ENCODE peak calls at places on chromosomes 1 and 21, in nine cellular contexts. J, X, M, E, S, Z, Y, P and F are unnamed samples.

GRCh38 chr1:234955107-234955731 is 173.4 kb downstream of the TOMM20 start:
- DNase-seq in J (peak; percentile 88), Y (no peak), P (peak; percentile 84), E (no peak), S (no peak), Z (no peak), X (peak; percentile 76), M (no peak), F (no peak)

GRCh38 chr21:39690454-39690853 is 54.5 kb upstream of the IGSF5 start:
- DNase-seq in X (no peak), Y (no peak), E (no peak), Z (no peak), M (no peak), J (no peak), S (no peak), P (no peak), F (no peak)

GRCh38 chr21:39217356-39218081 is 34.3 kb upstream of the PSMG1 start:
- DNase-seq in M (no peak), S (no peak), P (no peak), Z (no peak), X (no peak), J (no peak), Y (no peak), E (no peak), F (no peak)

GRCh38 chr21:43611598-43612369 is 47.5 kb downstream of the HSF2BP start:
- DNase-seq in M (no peak), Z (peak; percentile 77), Y (no peak), X (peak; percentile 76), E (no peak), P (peak; percentile 90), S (no peak), J (no peak), F (no peak)

GRCh38 chr1:6466023-6466422 is at the start of gene TNFRSF25:
- DNase-seq in P (no peak), J (no peak), X (no peak), Y (no peak), S (peak; percentile 73), M (no peak), Z (no peak), E (no peak), F (peak; percentile 56)

GRCh38 chr1:147627435-147628110 is 42.8 kb downstream of the ACP6 start:
- DNase-seq in X (no peak), M (no peak), Z (peak; percentile 72), J (peak; percentile 92), P (peak; percentile 55), S (no peak), E (no peak), Y (no peak), F (peak; percentile 35)

GRCh38 chr1:240212552-240212951 is 120.9 kb downstream of the FMN2 start:
- DNase-seq in Y (no peak), M (no peak), X (no peak), S (no peak), E (no peak), J (peak; percentile 37), Z (no peak), P (no peak), F (no peak)

GRCh38 chr1:40316595-40317393 is at the start of gene COL9A2:
- DNase-seq in Y (no peak), P (no peak), E (no peak), J (peak; percentile 90), X (no peak), M (no peak), S (peak; percentile 58), Z (peak; percentile 45), F (peak; percentile 55)

GRCh38 chr1:245956225-245956624 is 550.9 kb downstream of the SMYD3 start:
- DNase-seq in X (no peak), E (no peak), Y (no peak), M (no peak), Z (no peak), S (no peak), J (no peak), P (no peak), F (peak; percentile 45)

GRCh38 chr1:218728994-218729393 is 383.9 kb downstream of the TGFB2 start:
- DNase-seq in Y (no peak), X (no peak), M (no peak), P (no peak), E (no peak), J (no peak), Z (no peak), S (no peak), F (no peak)

GRCh38 chr1:244353572-244354091 is 98.1 kb downstream of the ADSS2 start:
- DNase-seq in P (peak; percentile 94), Z (peak; percentile 95), J (peak; percentile 92), X (no peak), S (no peak), M (no peak), Y (peak; percentile 16), E (no peak), F (no peak)

GRCh38 chr1:111754964-111755320 is 759 bp upstream of the DDX20 start:
- DNase-seq in Z (peak; percentile 47), Y (peak; percentile 15), S (peak; percentile 18), X (peak; percentile 65), M (peak; percentile 8), E (no peak), J (peak; percentile 73), P (peak; percentile 57), F (peak; percentile 35)

GRCh38 chr1:196608401-196609113 is at the start of gene KCNT2:
- DNase-seq in P (peak; percentile 71), E (no peak), Y (no peak), J (peak; percentile 74), X (peak; percentile 52), M (no peak), S (peak; percentile 9), Z (no peak), F (no peak)

GRCh38 chr1:199780948-199781347 is 246.6 kb upstream of the NR5A2 start:
- DNase-seq in J (no peak), Z (peak; percentile 85), X (no peak), Y (no peak), M (no peak), P (peak; percentile 60), S (no peak), E (no peak), F (no peak)

GRCh38 chr1:3651939-3652537 is at the start of gene TP73:
- DNase-seq in J (no peak), Z (peak; percentile 23), M (no peak), Y (no peak), S (no peak), E (no peak), P (no peak), X (peak; percentile 45), F (peak; percentile 9)

GRCh38 chr1:225923381-225923691 is 714 bp downstream of the PYCR2 start:
- DNase-seq in J (no peak), M (no peak), S (no peak), E (no peak), Z (no peak), Y (no peak), P (no peak), X (peak; percentile 66), F (no peak)

GRCh38 chr1:28112388-28113311 is 24.2 kb upstream of the EYA3 start:
- DNase-seq in S (no peak), M (no peak), X (no peak), Z (peak; percentile 93), J (peak; percentile 52), P (peak; percentile 56), Y (no peak), E (no peak), F (no peak)

GRCh38 chr1:57672741-57673140 is 248.9 kb upstream of the DAB1 start:
- DNase-seq in Y (no peak), E (no peak), M (no peak), Z (no peak), X (no peak), J (no peak), S (no peak), P (no peak), F (no peak)

GRCh38 chr1:21587602-21587953 is 78.4 kb downstream of the ALPL start:
- DNase-seq in S (no peak), E (no peak), M (no peak), J (no peak), X (no peak), Y (no peak), P (no peak), Z (no peak), F (no peak)

DNA sequence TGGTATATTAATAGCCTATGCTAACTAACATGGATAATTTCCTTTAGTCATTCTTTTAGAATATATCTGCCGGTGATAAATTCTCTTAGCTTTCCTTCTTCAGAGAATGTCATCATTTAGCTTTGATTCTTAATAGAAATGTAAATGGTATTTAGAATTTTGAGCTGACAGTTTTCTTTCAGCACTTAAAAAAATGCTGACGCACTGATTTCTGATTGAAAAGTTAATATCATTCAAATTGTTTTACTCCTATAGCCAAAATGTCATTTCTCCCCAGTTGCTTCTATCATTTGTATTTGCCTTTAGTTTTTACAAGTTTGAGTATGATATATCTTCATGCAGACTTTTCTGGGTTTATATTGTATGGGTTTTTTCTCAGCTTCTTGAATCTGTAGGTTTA is 668.0 kb downstream of the LTN1 start:
- DNase-seq in E (no peak), S (no peak), J (no peak), P (no peak), Z (no peak), Y (no peak), X (no peak), M (no peak), F (no peak)
- H3K9me3 ChIP-seq in E (no peaks in the 10 kb centered on the region), S (no peaks in the 10 kb centered on the region), J (no peaks in the 10 kb centered on the region), P (no peaks in the 10 kb centered on the region), Z (peaks cover 11% of the 10 kb centered on the region), Y (no peaks in the 10 kb centered on the region), X (no peaks in the 10 kb centered on the region), M (no peaks in the 10 kb centered on the region), F (no peaks in the 10 kb centered on the region)

DNA sequence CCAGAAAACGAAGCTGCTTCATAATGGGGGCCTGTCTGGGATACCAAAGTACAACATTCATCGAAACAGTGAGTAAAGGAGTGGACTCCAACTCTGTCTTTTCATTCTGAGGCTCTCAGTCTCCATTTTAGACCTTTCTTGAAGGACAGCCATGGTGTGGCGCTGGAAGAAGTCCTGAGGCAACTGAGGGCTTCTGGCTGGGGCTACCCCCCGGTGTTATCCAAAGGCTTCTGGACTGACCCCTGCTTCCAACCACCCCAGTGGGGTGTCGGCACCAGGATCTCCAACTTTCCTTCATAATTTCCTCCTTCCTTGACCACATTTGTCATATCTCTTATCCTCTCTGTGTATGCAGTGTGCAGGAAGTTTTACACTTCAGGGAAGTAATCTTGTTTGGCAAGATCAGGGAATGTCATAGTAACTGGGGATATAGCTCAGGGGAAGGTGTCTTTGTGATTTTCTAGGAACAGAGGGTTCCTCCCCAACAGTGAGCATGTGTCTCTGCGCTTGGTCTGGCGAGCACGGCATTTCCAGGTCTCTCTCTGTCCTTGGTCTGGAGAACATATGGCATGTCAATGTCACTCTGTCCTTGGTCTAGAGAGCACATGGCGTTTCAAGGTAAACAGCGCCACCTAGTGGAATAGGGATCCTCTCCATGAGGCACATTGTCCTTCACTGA is 19.4 kb upstream of the BSDC1 start:
- DNase-seq in S (peak; percentile 43), Z (peak; percentile 88), Y (no peak), P (peak; percentile 71), M (no peak), E (peak; percentile 48), J (peak; percentile 75), X (peak; percentile 54), F (peak; percentile 76)
- H3K9me3 ChIP-seq in S (no peaks in the 10 kb centered on the region), Z (no peaks in the 10 kb centered on the region), Y (no peaks in the 10 kb centered on the region), P (no peaks in the 10 kb centered on the region), M (peaks cover 5% of the 10 kb centered on the region), E (no peaks in the 10 kb centered on the region), J (peaks cover 1% of the 10 kb centered on the region), X (no peaks in the 10 kb centered on the region), F (no peaks in the 10 kb centered on the region)

GRCh38 chr1:231557898-231558710 is 29.6 kb downstream of the TSNAX start:
- DNase-seq in S (no peak), J (no peak), P (peak; percentile 53), E (no peak), Z (peak; percentile 22), M (no peak), X (no peak), Y (no peak), F (no peak)
- H3K9me3 ChIP-seq in S (no peaks in the 10 kb centered on the region), J (no peaks in the 10 kb centered on the region), P (no peaks in the 10 kb centered on the region), E (no peaks in the 10 kb centered on the region), Z (no peaks in the 10 kb centered on the region), M (no peaks in the 10 kb centered on the region), X (no peaks in the 10 kb centered on the region), Y (no peaks in the 10 kb centered on the region), F (no peaks in the 10 kb centered on the region)

GRCh38 chr1:248047008-248047407 is 372 bp downstream of the OR2L3 start:
- DNase-seq in S (no peak), Y (no peak), M (no peak), J (no peak), E (no peak), P (no peak), Z (peak; percentile 37), X (no peak), F (no peak)
- H3K9me3 ChIP-seq in S (peaks cover 3% of the 10 kb centered on the region), Y (no peaks in the 10 kb centered on the region), M (no peaks in the 10 kb centered on the region), J (no peaks in the 10 kb centered on the region), E (no peaks in the 10 kb centered on the region), P (no peaks in the 10 kb centered on the region), Z (no peaks in the 10 kb centered on the region), X (no peaks in the 10 kb centered on the region), F (no peaks in the 10 kb centered on the region)